ENCODE peak calls at places on chromosomes 12 and 14, in seven cellular contexts. One of them, this sample, is unnamed.

GRCh38 chr14:78902010-78902623 is 731.9 kb downstream of the NRXN3 start:
- DNase-seq in stomach: peak
- DNase-seq in activated CD4-positive, alpha-beta T cell treated with anti-CD3 and anti-CD28 coated beads, Interleukin-2, amount 10 ng/mL, durations not matched to agents 7 days and 5 days: peak
- DNase-seq in non-pigmented ciliary epithelial cell: peak
- DNase-seq in AG20443: peak
- DNase-seq in mucosa of gallbladder: peak
- DNase-seq in transverse colon: peak
- DNase-seq in this sample: no peak

GRCh38 chr12:28242888-28243633 is 52.8 kb downstream of the CCDC91 start:
- DNase-seq in stomach: peak
- DNase-seq in activated CD4-positive, alpha-beta T cell treated with anti-CD3 and anti-CD28 coated beads, Interleukin-2, amount 10 ng/mL, durations not matched to agents 7 days and 5 days: no peak
- DNase-seq in non-pigmented ciliary epithelial cell: no peak
- DNase-seq in AG20443: no peak
- DNase-seq in mucosa of gallbladder: no peak
- DNase-seq in transverse colon: no peak
- DNase-seq in this sample: no peak

GRCh38 chr12:71166869-71167268 is 9.1 kb upstream of the TSPAN8 start:
- DNase-seq in stomach: no peak
- DNase-seq in activated CD4-positive, alpha-beta T cell treated with anti-CD3 and anti-CD28 coated beads, Interleukin-2, amount 10 ng/mL, durations not matched to agents 7 days and 5 days: no peak
- DNase-seq in non-pigmented ciliary epithelial cell: no peak
- DNase-seq in AG20443: no peak
- DNase-seq in mucosa of gallbladder: no peak
- DNase-seq in transverse colon: no peak
- DNase-seq in this sample: no peak

GRCh38 chr12:1499351-1499750 is 95.0 kb downstream of the FBXL14 start:
- DNase-seq in stomach: no peak
- DNase-seq in activated CD4-positive, alpha-beta T cell treated with anti-CD3 and anti-CD28 coated beads, Interleukin-2, amount 10 ng/mL, durations not matched to agents 7 days and 5 days: no peak
- DNase-seq in non-pigmented ciliary epithelial cell: no peak
- DNase-seq in AG20443: no peak
- DNase-seq in mucosa of gallbladder: no peak
- DNase-seq in transverse colon: no peak
- DNase-seq in this sample: no peak

GRCh38 chr12:12870454-12870853 is 20.9 kb upstream of the GPRC5A start:
- DNase-seq in stomach: no peak
- DNase-seq in activated CD4-positive, alpha-beta T cell treated with anti-CD3 and anti-CD28 coated beads, Interleukin-2, amount 10 ng/mL, durations not matched to agents 7 days and 5 days: no peak
- DNase-seq in non-pigmented ciliary epithelial cell: peak
- DNase-seq in AG20443: peak
- DNase-seq in mucosa of gallbladder: no peak
- DNase-seq in transverse colon: no peak
- DNase-seq in this sample: peak

GRCh38 chr14:68510201-68510600 is 282.7 kb downstream of the ZFP36L1 start:
- DNase-seq in stomach: no peak
- DNase-seq in activated CD4-positive, alpha-beta T cell treated with anti-CD3 and anti-CD28 coated beads, Interleukin-2, amount 10 ng/mL, durations not matched to agents 7 days and 5 days: no peak
- DNase-seq in non-pigmented ciliary epithelial cell: peak
- DNase-seq in AG20443: peak
- DNase-seq in mucosa of gallbladder: peak
- DNase-seq in transverse colon: no peak
- DNase-seq in this sample: no peak

GRCh38 chr12:69239922-69240624 is 704 bp downstream of the CPSF6 start:
- DNase-seq in stomach: peak
- DNase-seq in activated CD4-positive, alpha-beta T cell treated with anti-CD3 and anti-CD28 coated beads, Interleukin-2, amount 10 ng/mL, durations not matched to agents 7 days and 5 days: peak
- DNase-seq in non-pigmented ciliary epithelial cell: no peak
- DNase-seq in AG20443: peak
- DNase-seq in mucosa of gallbladder: peak
- DNase-seq in transverse colon: peak
- DNase-seq in this sample: peak

GRCh38 chr12:52149651-52150241 is 42.1 kb downstream of the KRT80 start:
- DNase-seq in stomach: no peak
- DNase-seq in activated CD4-positive, alpha-beta T cell treated with anti-CD3 and anti-CD28 coated beads, Interleukin-2, amount 10 ng/mL, durations not matched to agents 7 days and 5 days: no peak
- DNase-seq in non-pigmented ciliary epithelial cell: no peak
- DNase-seq in AG20443: no peak
- DNase-seq in mucosa of gallbladder: no peak
- DNase-seq in transverse colon: no peak
- DNase-seq in this sample: no peak

GRCh38 chr14:80005561-80005960 is 205.7 kb downstream of the DIO2 start:
- DNase-seq in stomach: no peak
- DNase-seq in activated CD4-positive, alpha-beta T cell treated with anti-CD3 and anti-CD28 coated beads, Interleukin-2, amount 10 ng/mL, durations not matched to agents 7 days and 5 days: no peak
- DNase-seq in non-pigmented ciliary epithelial cell: no peak
- DNase-seq in AG20443: no peak
- DNase-seq in mucosa of gallbladder: no peak
- DNase-seq in transverse colon: no peak
- DNase-seq in this sample: no peak

GRCh38 chr14:83741269-83741668 is 1788.7 kb upstream of the FLRT2 start:
- DNase-seq in stomach: no peak
- DNase-seq in activated CD4-positive, alpha-beta T cell treated with anti-CD3 and anti-CD28 coated beads, Interleukin-2, amount 10 ng/mL, durations not matched to agents 7 days and 5 days: no peak
- DNase-seq in non-pigmented ciliary epithelial cell: no peak
- DNase-seq in AG20443: no peak
- DNase-seq in mucosa of gallbladder: no peak
- DNase-seq in transverse colon: no peak
- DNase-seq in this sample: no peak